ENCODE peak calls at places on chromosome 16, in seven cellular contexts. P is GM10248, V is adrenal gland, Z is fibroblast of lung, W is fibroblast of the aortic adventitia, U is progenitor cell of endocrine pancreas, J is left lung. M is an unnamed sample.

GRCh38 chr16:87930456-87930855 is 5.9 kb downstream of the CA5A start:
- DNase-seq in P (no peak), V (no peak), Z (no peak), W (no peak), U (no peak), J (no peak), M (no peak)

GRCh38 chr16:72561-73537 is at the start of gene RHBDF1:
- DNase-seq in P (peak), V (peak), Z (no peak), W (peak), U (peak), J (peak), M (no peak)

GRCh38 chr16:3063617-3064389 is 1.6 kb upstream of the IL32 start:
- DNase-seq in P (no peak), V (no peak), Z (no peak), W (no peak), U (no peak), J (no peak), M (no peak)

GRCh38 chr16:15032547-15033308 is 23.1 kb downstream of the NTAN1 start:
- DNase-seq in P (no peak), V (no peak), Z (peak), W (no peak), U (no peak), J (no peak), M (no peak)

GRCh38 chr16:65126845-65127624 is 5.2 kb upstream of the CDH11 start:
- DNase-seq in P (no peak), V (no peak), Z (no peak), W (no peak), U (no peak), J (no peak), M (no peak)

GRCh38 chr16:49876716-49877129 is 20.8 kb upstream of the ZNF423 start:
- DNase-seq in P (peak), V (peak), Z (no peak), W (no peak), U (peak), J (peak), M (no peak)

GRCh38 chr16:72666267-72666666 is 381.7 kb downstream of the ZFHX3 start:
- DNase-seq in P (no peak), V (no peak), Z (no peak), W (peak), U (no peak), J (no peak), M (no peak)

GRCh38 chr16:68668266-68668665 is 23.2 kb downstream of the CDH3 start:
- DNase-seq in P (no peak), V (no peak), Z (no peak), W (no peak), U (no peak), J (no peak), M (no peak)

GRCh38 chr16:70437582-70438324 is 1.1 kb downstream of the ST3GAL2 start:
- DNase-seq in P (no peak), V (peak), Z (peak), W (peak), U (no peak), J (no peak), M (no peak)

GRCh38 chr16:86306811-86307517 is 203.4 kb upstream of the FOXF1 start:
- DNase-seq in P (no peak), V (no peak), Z (peak), W (peak), U (no peak), J (no peak), M (no peak)

GRCh38 chr16:84319146-84319760 is 24.6 kb downstream of the WFDC1 start:
- DNase-seq in P (no peak), V (no peak), Z (no peak), W (no peak), U (no peak), J (no peak), M (no peak)

GRCh38 chr16:10661737-10662136 is 33.0 kb downstream of the TEKT5 start:
- DNase-seq in P (no peak), V (no peak), Z (no peak), W (no peak), U (no peak), J (no peak), M (no peak)

GRCh38 chr16:8183186-8184099 is 406.9 kb downstream of the TMEM114 start:
- DNase-seq in P (no peak), V (no peak), Z (no peak), W (no peak), U (no peak), J (no peak), M (no peak)

GRCh38 chr16:69890114-69890890 is 60.8 kb upstream of the CLEC18A start:
- DNase-seq in P (no peak), V (peak), Z (peak), W (peak), U (no peak), J (no peak), M (no peak)

GRCh38 chr16:19389246-19389645 is 28.4 kb upstream of the TMC5 start:
- DNase-seq in P (peak), V (peak), Z (peak), W (peak), U (peak), J (peak), M (no peak)

GRCh38 chr16:20409398-20410152 is at the start of gene ACSM5:
- DNase-seq in P (peak), V (peak), Z (no peak), W (no peak), U (no peak), J (no peak), M (no peak)

GRCh38 chr16:73161977-73162376 is 114.0 kb upstream of the ZFHX3 start:
- DNase-seq in P (no peak), V (no peak), Z (no peak), W (no peak), U (no peak), J (no peak), M (no peak)

GRCh38 chr16:70018254-70018653 is 67.1 kb downstream of the CLEC18A start:
- DNase-seq in P (peak), V (no peak), Z (peak), W (peak), U (no peak), J (no peak), M (no peak)

GRCh38 chr16:84737658-84738057 is 37.9 kb downstream of the USP10 start:
- DNase-seq in P (no peak), V (no peak), Z (no peak), W (no peak), U (no peak), J (no peak), M (no peak)

GRCh38 chr16:50247123-50247905 is 19.0 kb upstream of the ADCY7 start:
- DNase-seq in P (no peak), V (no peak), Z (no peak), W (no peak), U (no peak), J (no peak), M (no peak)

GRCh38 chr16:81630632-81631026 is 148.5 kb upstream of the PLCG2 start:
- DNase-seq in P (no peak), V (no peak), Z (no peak), W (no peak), U (no peak), J (no peak), M (no peak)

GRCh38 chr16:81737885-81738536 is 41.1 kb upstream of the PLCG2 start:
- DNase-seq in P (peak), V (peak), Z (peak), W (peak), U (peak), J (peak), M (peak)

GRCh38 chr16:73306901-73307413 is 259.0 kb upstream of the ZFHX3 start:
- DNase-seq in P (no peak), V (no peak), Z (no peak), W (no peak), U (no peak), J (no peak), M (no peak)

GRCh38 chr16:30371248-30371816 is 1.0 kb upstream of the TBC1D10B start:
- DNase-seq in P (no peak), V (no peak), Z (no peak), W (no peak), U (no peak), J (no peak), M (no peak)

GRCh38 chr16:80719573-80719972 is 84.8 kb downstream of the CDYL2 start:
- DNase-seq in P (no peak), V (no peak), Z (no peak), W (no peak), U (no peak), J (no peak), M (no peak)

GRCh38 chr16:21001262-21001661 is 100.7 kb downstream of the LYRM1 start:
- DNase-seq in P (peak), V (peak), Z (peak), W (peak), U (no peak), J (no peak), M (no peak)

GRCh38 chr16:68707341-68708152 is 29.5 kb upstream of the CDH1 start:
- DNase-seq in P (no peak), V (no peak), Z (peak), W (no peak), U (no peak), J (peak), M (no peak)

GRCh38 chr16:75251280-75252048 is at the start of gene BCAR1:
- DNase-seq in P (peak), V (peak), Z (peak), W (peak), U (peak), J (peak), M (no peak)
- TF ChIP-seq CTCF in P (peak), V (no peak), Z (no peak), W (no peak), U (no peak), J (no peak), M (no peak)

GRCh38 chr16:66849021-66849420 is 4.8 kb downstream of the CA7 start:
- DNase-seq in P (no peak), V (no peak), Z (no peak), W (no peak), U (no peak), J (no peak), M (no peak)

GRCh38 chr16:66851166-66851964 is 7.2 kb downstream of the CA7 start:
- DNase-seq in P (no peak), V (no peak), Z (no peak), W (no peak), U (no peak), J (no peak), M (no peak)

GRCh38 chr16:66850115-66850815 is 6.1 kb downstream of the CA7 start:
- DNase-seq in P (no peak), V (no peak), Z (no peak), W (no peak), U (no peak), J (no peak), M (no peak)

GRCh38 chr16:66848172-66848571 is 4.0 kb downstream of the CA7 start:
- DNase-seq in P (no peak), V (no peak), Z (no peak), W (no peak), U (no peak), J (no peak), M (no peak)

DNA sequence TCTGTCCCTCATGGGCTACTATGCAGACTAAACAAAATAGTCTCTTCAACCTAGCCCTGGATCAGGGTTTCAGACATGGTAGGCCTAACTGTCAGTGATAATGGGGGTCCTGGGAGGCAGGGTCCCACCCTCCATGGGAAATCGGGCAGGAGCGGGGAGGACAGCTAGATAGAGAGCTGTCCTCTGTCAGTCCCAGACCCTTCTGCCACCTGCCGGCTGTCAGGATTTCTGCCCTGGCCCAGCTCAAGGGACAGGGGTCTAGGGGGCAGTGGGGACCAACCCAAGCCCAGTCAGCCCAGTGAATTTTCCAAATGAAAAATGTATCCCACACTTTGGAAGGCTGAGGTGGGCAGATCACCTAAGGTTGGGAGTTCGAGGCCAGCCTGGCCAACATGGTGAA is 5.3 kb downstream of the CA7 start:
- DNase-seq in P (no peak), V (no peak), Z (no peak), W (no peak), U (no peak), J (no peak), M (no peak)
- TF ChIP-seq CTCF in P (no peak), V (no peak), Z (no peak), W (no peak), U (no peak), J (no peak), M (no peak)

DNA sequence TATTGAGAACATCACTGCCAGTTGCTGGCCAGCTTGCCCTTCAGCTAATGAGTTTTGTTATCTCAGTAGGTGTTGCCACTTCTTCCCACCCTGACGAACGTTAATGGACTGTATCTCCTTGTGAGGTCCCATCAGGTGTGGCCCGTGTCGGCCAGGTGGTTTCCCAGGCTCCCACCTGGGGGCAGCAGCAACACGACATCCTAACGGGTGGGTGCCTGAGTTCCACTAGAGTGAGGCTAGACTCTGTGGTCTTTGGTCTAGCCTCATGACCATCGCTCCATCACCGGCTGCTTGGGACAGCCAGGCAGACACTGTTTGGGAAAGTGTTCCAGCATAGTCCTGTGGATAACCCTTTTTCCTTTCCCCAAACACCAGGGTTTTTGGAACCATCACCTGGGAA is 45.6 kb upstream of the LCMT1 start:
- DNase-seq in P (peak), V (no peak), Z (no peak), W (no peak), U (no peak), J (no peak), M (no peak)
- TF ChIP-seq CTCF in P (peak), V (no peak), Z (no peak), W (no peak), U (no peak), J (no peak), M (no peak)

GRCh38 chr16:28202147-28202746 is 9.5 kb downstream of the XPO6 start:
- DNase-seq in P (peak), V (no peak), Z (no peak), W (no peak), U (no peak), J (no peak), M (no peak)
- TF ChIP-seq CTCF in P (peak), V (no peak), Z (no peak), W (no peak), U (no peak), J (no peak), M (no peak)

GRCh38 chr16:13973321-13974023 is 53.5 kb downstream of the ERCC4 start:
- DNase-seq in P (no peak), V (no peak), Z (no peak), W (no peak), U (no peak), J (no peak), M (no peak)

GRCh38 chr16:13969711-13970110 is 49.8 kb downstream of the ERCC4 start:
- DNase-seq in P (no peak), V (no peak), Z (no peak), W (no peak), U (no peak), J (no peak), M (no peak)

GRCh38 chr16:13970708-13971422 is 50.9 kb downstream of the ERCC4 start:
- DNase-seq in P (no peak), V (no peak), Z (no peak), W (no peak), U (no peak), J (no peak), M (no peak)

DNA sequence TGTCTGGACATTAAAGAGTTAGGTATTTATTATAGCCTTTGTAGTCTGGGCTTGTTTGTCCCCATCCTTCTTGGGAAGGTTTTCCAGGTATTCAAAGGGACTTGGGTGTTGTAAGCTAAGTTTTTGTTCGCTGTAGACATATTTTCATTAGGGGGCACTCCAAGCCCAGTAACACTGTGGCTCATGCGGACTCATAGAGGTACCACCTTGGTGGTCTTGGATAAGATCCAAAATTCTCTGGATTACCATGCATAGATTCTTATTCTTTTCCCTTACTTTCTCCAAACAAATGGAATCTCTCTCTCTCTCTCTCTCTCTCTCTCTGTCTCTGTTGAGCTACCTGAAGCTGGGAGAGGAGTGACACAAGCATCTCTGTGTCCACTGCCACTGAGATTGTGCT is 48.9 kb downstream of the ERCC4 start:
- DNase-seq in P (no peak), V (no peak), Z (no peak), W (no peak), U (no peak), J (no peak), M (no peak)
- TF ChIP-seq CTCF in P (no peak), V (no peak), Z (no peak), W (no peak), U (peak), J (no peak), M (no peak)

GRCh38 chr16:62050793-62051192 is 14.6 kb upstream of the CDH8 start:
- DNase-seq in P (no peak), V (no peak), Z (no peak), W (no peak), U (no peak), J (no peak), M (no peak)

DNA sequence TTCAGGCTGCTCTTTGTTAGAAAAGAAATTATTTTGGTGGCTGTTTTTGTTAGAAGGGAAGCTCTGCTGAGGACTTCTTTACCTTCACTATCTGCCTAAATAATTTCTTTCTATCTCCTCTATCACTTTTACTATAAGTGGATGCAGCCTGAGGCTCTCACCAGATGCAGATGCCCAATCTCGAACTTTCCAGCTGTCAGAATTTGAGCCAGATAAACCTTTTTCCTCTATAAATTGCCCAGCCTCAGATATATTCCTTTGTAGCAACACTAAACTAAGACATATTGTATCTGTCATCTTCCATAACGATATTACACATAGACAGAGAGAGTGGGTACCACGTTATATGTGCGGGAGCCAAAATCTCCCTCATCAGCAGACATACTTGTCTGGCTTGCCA is 15.7 kb upstream of the CDH8 start:
- DNase-seq in P (no peak), V (no peak), Z (no peak), W (no peak), U (no peak), J (no peak), M (no peak)
- TF ChIP-seq CTCF in P (no peak), V (no peak), Z (no peak), W (no peak), U (no peak), J (no peak), M (no peak)

GRCh38 chr16:57627184-57627871 is 1.1 kb upstream of the ADGRG1 start:
- DNase-seq in P (no peak), V (peak), Z (peak), W (peak), U (no peak), J (peak), M (no peak)
- TF ChIP-seq CTCF in P (no peak), V (no peak), Z (peak), W (peak), U (peak), J (no peak), M (no peak)

GRCh38 chr16:56933266-56933619 is 1.3 kb downstream of the HERPUD1 start:
- DNase-seq in P (no peak), V (no peak), Z (no peak), W (peak), U (no peak), J (no peak), M (no peak)

GRCh38 chr16:56931253-56931768 is 631 bp upstream of the HERPUD1 start:
- DNase-seq in P (peak), V (no peak), Z (no peak), W (no peak), U (no peak), J (no peak), M (no peak)

GRCh38 chr16:56932588-56933265 is 785 bp downstream of the HERPUD1 start:
- DNase-seq in P (peak), V (peak), Z (peak), W (peak), U (peak), J (peak), M (peak)

GRCh38 chr16:56930516-56931252 is 1.3 kb upstream of the HERPUD1 start:
- DNase-seq in P (no peak), V (no peak), Z (no peak), W (no peak), U (no peak), J (no peak), M (no peak)

GRCh38 chr16:56931769-56932587 is at the start of gene HERPUD1:
- DNase-seq in P (peak), V (peak), Z (peak), W (peak), U (peak), J (peak), M (peak)
- TF ChIP-seq CTCF in P (no peak), V (no peak), Z (no peak), W (peak), U (peak), J (no peak), M (no peak)

GRCh38 chr16:22007509-22008214 is at the start of gene MOSMO:
- DNase-seq in P (peak), V (peak), Z (peak), W (peak), U (peak), J (peak), M (peak)
- TF ChIP-seq CTCF in P (no peak), V (no peak), Z (no peak), W (peak), U (peak), J (no peak), M (no peak)